ENCODE peak calls at places on chromosomes 7 and 10, in four cellular contexts. Q is HepG2, B is SK-N-SH, R is K562. T is an unnamed sample.

GRCh38 chr7:100476903-100477870 is 1.8 kb downstream of the TSC22D4 start:
- DNase-seq in R (peak; percentile 65), Q (no peak), B (peak; percentile 61), T (no peak)

GRCh38 chr7:135858379-135858778 is 109.8 kb upstream of the FAM180A start:
- DNase-seq in B (no peak), Q (no peak), R (no peak), T (no peak)

GRCh38 chr10:86960003-86960862 is 1.8 kb downstream of the SNCG start:
- DNase-seq in Q (peak; percentile 68), R (peak; percentile 85), B (peak; percentile 76), T (peak; percentile 64)

GRCh38 chr7:94298943-94299342 is 95.8 kb upstream of the COL1A2 start:
- DNase-seq in R (no peak), B (no peak), Q (no peak), T (no peak)

GRCh38 chr10:12513775-12514663 is 164.7 kb downstream of the CAMK1D start:
- DNase-seq in B (peak; percentile 62), Q (no peak), R (no peak), T (no peak)

GRCh38 chr10:51092402-51092801 is 18.1 kb downstream of the PRKG1 start:
- DNase-seq in Q (no peak), R (no peak), B (no peak), T (no peak)

GRCh38 chr7:132687981-132688383 is 111.7 kb upstream of the PLXNA4 start:
- DNase-seq in B (peak; percentile 38), Q (no peak), R (no peak), T (no peak)

GRCh38 chr10:89837173-89838001 is 136.0 kb downstream of the KIF20B start:
- DNase-seq in B (peak; percentile 45), R (no peak), Q (no peak), T (no peak)

GRCh38 chr10:21705828-21706176 is 171.8 kb downstream of the MLLT10 start:
- DNase-seq in Q (no peak), B (no peak), R (no peak), T (no peak)

GRCh38 chr10:69375307-69376151 is 41.2 kb downstream of the TACR2 start:
- DNase-seq in B (no peak), R (peak; percentile 64), Q (no peak), T (no peak)

GRCh38 chr10:99593312-99593711 is 26.9 kb downstream of the SLC25A28 start:
- DNase-seq in B (no peak), R (no peak), Q (peak; percentile 47), T (no peak)

GRCh38 chr7:38177621-38178003 is 433 bp upstream of the STARD3NL start:
- DNase-seq in R (no peak), Q (no peak), B (no peak), T (no peak)

GRCh38 chr7:26653966-26654365 is 210.4 kb downstream of the SKAP2 start:
- DNase-seq in B (no peak), Q (no peak), R (no peak), T (no peak)

GRCh38 chr7:2471396-2471795 is 4.8 kb downstream of the GRIFIN start:
- DNase-seq in R (no peak), Q (no peak), B (peak; percentile 64), T (no peak)

GRCh38 chr10:98238391-98238790 is 29.6 kb downstream of the LOXL4 start:
- DNase-seq in B (no peak), Q (no peak), R (no peak), T (no peak)

GRCh38 chr10:48429309-48429708 is 122.8 kb downstream of the MAPK8 start:
- DNase-seq in Q (no peak), R (no peak), B (no peak), T (no peak)

GRCh38 chr10:100878291-100878910 is 34.4 kb upstream of the SLF2 start:
- DNase-seq in B (peak; percentile 80), R (peak; percentile 45), Q (peak; percentile 80), T (peak; percentile 82)

GRCh38 chr10:122515022-122515424 is 45.5 kb upstream of the DMBT1 start:
- DNase-seq in Q (no peak), B (no peak), R (no peak), T (no peak)

GRCh38 chr10:70551971-70552422 is 50.5 kb downstream of the PRF1 start:
- DNase-seq in Q (peak; percentile 80), R (no peak), B (no peak), T (no peak)

GRCh38 chr10:70551491-70551890 is 51.0 kb downstream of the PRF1 start:
- DNase-seq in R (no peak), B (no peak), Q (no peak), T (no peak)

GRCh38 chr10:70549351-70549961 is 53.1 kb downstream of the PRF1 start:
- DNase-seq in Q (no peak), B (no peak), R (no peak), T (no peak)

GRCh38 chr10:70552585-70552984 is 50.0 kb downstream of the PRF1 start:
- DNase-seq in B (no peak), R (no peak), Q (no peak), T (no peak)

GRCh38 chr10:70549962-70550845 is 52.3 kb downstream of the PRF1 start:
- DNase-seq in R (peak; percentile 84), B (peak; percentile 88), Q (peak; percentile 44), T (peak; percentile 42)
- TF ChIP-seq ELF1 in R (no peak), B (no peak), Q (no peak), T (no peak)

GRCh38 chr7:54709283-54709682 is 49.7 kb downstream of the SEC61G start:
- DNase-seq in R (no peak), B (no peak), Q (no peak), T (no peak)
- TF ChIP-seq ELF1 in R (no peak), B (no peak), Q (no peak), T (no peak)

GRCh38 chr7:120998996-120999565 is 10.6 kb downstream of the CPED1 start:
- DNase-seq in B (no peak), Q (no peak), R (no peak), T (no peak)
- TF ChIP-seq ELF1 in B (no peak), Q (no peak), R (no peak), T (no peak)

DNA sequence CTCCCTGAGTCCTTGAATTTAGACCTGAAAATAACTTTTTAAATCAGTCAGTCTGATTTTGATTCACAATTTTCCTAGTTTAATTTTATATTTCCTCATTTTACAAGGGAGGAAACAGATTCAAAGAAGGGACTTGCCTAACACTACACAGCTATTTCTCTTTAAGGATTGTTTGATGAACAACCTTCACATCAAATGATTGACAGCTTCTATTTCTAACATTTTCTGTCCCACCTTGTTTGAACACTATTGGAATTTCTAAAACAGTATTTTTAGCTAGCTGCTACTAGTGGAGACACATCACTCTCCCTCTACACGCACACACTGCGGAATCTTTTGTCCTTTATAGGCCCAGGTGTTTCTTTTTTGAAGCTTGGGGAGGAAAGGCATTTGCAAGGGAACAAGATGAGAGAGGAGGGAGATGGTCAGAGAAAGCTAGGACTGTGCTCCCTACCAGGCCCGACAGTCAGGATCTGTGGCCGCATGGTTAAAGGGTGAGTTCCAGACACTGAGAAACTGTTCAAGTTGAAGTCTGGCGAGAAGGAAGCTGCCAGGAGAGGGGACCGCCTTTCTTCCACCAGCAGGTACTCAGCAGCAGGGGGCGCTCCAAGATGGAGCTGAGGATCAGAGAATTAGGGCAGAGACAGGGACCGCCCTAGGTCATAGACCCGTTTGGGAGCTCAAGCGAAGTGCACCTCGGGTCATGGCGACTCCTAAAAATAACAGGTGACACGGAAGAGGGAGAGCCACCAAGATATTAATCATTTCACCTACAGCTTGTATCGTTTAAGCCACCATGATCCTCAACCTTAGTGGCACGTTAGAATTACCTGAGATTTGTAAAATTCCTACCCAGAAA is 49.7 kb downstream of the DNAJC12 start:
- DNase-seq in R (peak; percentile 90), B (peak; percentile 37), Q (peak; percentile 42), T (peak; percentile 42)
- TF ChIP-seq ELF1 in R (no peak), B (no peak), Q (no peak), T (no peak)

GRCh38 chr10:75103881-75104686 is 7.4 kb upstream of the SAMD8 start:
- DNase-seq in R (peak; percentile 7), B (no peak), Q (no peak), T (no peak)
- TF ChIP-seq ELF1 in R (no peak), B (no peak), Q (no peak), T (no peak)

GRCh38 chr7:66016131-66016461 is 34.1 kb upstream of the GUSB start:
- DNase-seq in Q (peak; percentile 54), B (peak; percentile 23), R (no peak), T (no peak)

GRCh38 chr7:66015440-66016130 is 33.6 kb upstream of the GUSB start:
- DNase-seq in B (no peak), Q (no peak), R (no peak), T (no peak)

DNA sequence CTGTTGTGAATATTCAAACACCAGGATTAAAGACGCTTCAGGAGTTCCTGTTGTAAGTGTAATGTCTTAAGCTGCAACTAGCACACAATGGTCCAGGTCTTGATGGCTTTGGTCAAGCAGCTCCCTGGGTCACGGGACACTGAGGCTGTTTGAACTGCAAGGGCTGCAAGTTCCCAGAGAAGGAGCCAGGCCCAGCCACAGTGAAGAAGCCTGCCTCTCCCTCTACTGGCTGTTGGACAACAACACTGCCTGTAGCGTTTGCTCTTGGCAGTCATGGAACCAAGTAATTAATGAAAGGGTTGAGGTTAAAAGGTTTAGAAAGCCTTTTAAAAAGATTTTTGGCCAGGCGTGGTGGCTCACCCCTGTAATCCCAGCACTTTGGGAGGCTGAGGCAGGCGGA is 31.9 kb upstream of the GUSB start:
- DNase-seq in Q (peak; percentile 65), R (peak; percentile 16), B (peak; percentile 49), T (peak; percentile 26)
- TF ChIP-seq ELF1 in Q (no peak), R (no peak), B (no peak), T (no peak)

GRCh38 chr7:130961128-130961601 is 227.2 kb upstream of the KLF14 start:
- DNase-seq in Q (no peak), B (no peak), R (no peak), T (peak; percentile 75)
- TF ChIP-seq ELF1 in Q (no peak), B (no peak), R (no peak), T (no peak)